ENCODE peak calls at places on chromosomes 7 and 10, in five cellular contexts. F is GM23338, Q is PC-3, S is fibroblast of the aortic adventitia, N is AG04450. H is an unnamed sample.

GRCh38 chr10:110642980-110643655 is 1.0 kb upstream of the RBM20 start:
- DNase-seq in F (peak), Q (no peak), S (no peak), N (no peak), H (no peak)

GRCh38 chr7:650339-651031 is 76.0 kb upstream of the DNAAF5 start:
- DNase-seq in F (no peak), Q (no peak), S (no peak), N (no peak), H (no peak)

GRCh38 chr7:139914306-139914747 is 85.3 kb downstream of the TBXAS1 start:
- DNase-seq in F (no peak), Q (peak), S (peak), N (peak), H (no peak)

GRCh38 chr10:78327778-78328591 is 294.3 kb downstream of the RPS24 start:
- DNase-seq in F (no peak), Q (no peak), S (no peak), N (no peak), H (no peak)

GRCh38 chr10:124632064-124632531 is 112.1 kb downstream of the FAM53B start:
- DNase-seq in F (peak), Q (no peak), S (no peak), N (no peak), H (no peak)

GRCh38 chr10:89389254-89389653 is 3.2 kb upstream of the IFIT1 start:
- DNase-seq in F (peak), Q (peak), S (peak), N (no peak), H (no peak)

GRCh38 chr10:10038358-10038757 is 979.3 kb upstream of the CELF2 start:
- DNase-seq in F (no peak), Q (no peak), S (no peak), N (peak), H (no peak)

GRCh38 chr10:2831509-2831908 is 235.8 kb upstream of the PFKP start:
- DNase-seq in F (no peak), Q (no peak), S (no peak), N (no peak), H (no peak)

GRCh38 chr7:50467817-50468610 is 17.9 kb upstream of the FIGNL1 start:
- DNase-seq in F (peak), Q (peak), S (peak), N (peak), H (peak)

GRCh38 chr10:68955414-68955785 is 570 bp upstream of the DDX21 start:
- DNase-seq in F (peak), Q (no peak), S (no peak), N (no peak), H (no peak)

GRCh38 chr7:68176974-68177373 is 1180.3 kb downstream of the TYW1 start:
- DNase-seq in F (peak), Q (peak), S (peak), N (no peak), H (no peak)

GRCh38 chr10:62707810-62708209 is 96.7 kb upstream of the ADO start:
- DNase-seq in F (no peak), Q (no peak), S (no peak), N (no peak), H (no peak)

GRCh38 chr7:106858618-106859532 is 6.2 kb upstream of the PIK3CG start:
- DNase-seq in F (no peak), Q (no peak), S (peak), N (no peak), H (no peak)

GRCh38 chr10:74432841-74433594 is 282.0 kb downstream of the ADK start:
- DNase-seq in F (no peak), Q (peak), S (peak), N (peak), H (no peak)

GRCh38 chr10:5480162-5480931 is 19.0 kb downstream of the CALML5 start:
- DNase-seq in F (no peak), Q (no peak), S (no peak), N (no peak), H (no peak)

GRCh38 chr7:44541-44896 is 147.9 kb upstream of the FAM20C start:
- DNase-seq in F (no peak), Q (no peak), S (no peak), N (no peak), H (no peak)

GRCh38 chr7:114934758-114935157 is 12.9 kb downstream of the MDFIC start:
- DNase-seq in F (no peak), Q (no peak), S (peak), N (no peak), H (no peak)

GRCh38 chr10:112832959-112833358 is 117.1 kb upstream of the TCF7L2 start:
- DNase-seq in F (no peak), Q (no peak), S (no peak), N (no peak), H (no peak)

GRCh38 chr10:110556993-110557601 is 10.4 kb upstream of the SMC3 start:
- DNase-seq in F (peak), Q (peak), S (peak), N (no peak), H (no peak)

GRCh38 chr10:102593074-102593803 is 51.0 kb upstream of the TRIM8 start:
- DNase-seq in F (no peak), Q (peak), S (no peak), N (no peak), H (peak)

GRCh38 chr7:1136841-1137516 is 23.0 kb downstream of the ZFAND2A start:
- DNase-seq in F (peak), Q (peak), S (no peak), N (no peak), H (no peak)

GRCh38 chr7:69903410-69903809 is 305.1 kb downstream of the AUTS2 start:
- DNase-seq in F (no peak), Q (no peak), S (peak), N (no peak), H (no peak)

GRCh38 chr10:88901610-88902327 is 21.7 kb downstream of the STAMBPL1 start:
- DNase-seq in F (no peak), Q (no peak), S (peak), N (no peak), H (no peak)

GRCh38 chr7:1892011-1892965 is 222.2 kb downstream of the ELFN1 start:
- DNase-seq in F (no peak), Q (peak), S (no peak), N (no peak), H (no peak)

GRCh38 chr7:151085691-151086620 is at the start of gene AGAP3:
- DNase-seq in F (peak), Q (peak), S (peak), N (no peak), H (no peak)

GRCh38 chr10:16779375-16779774 is 37.8 kb downstream of the RSU1 start:
- DNase-seq in F (no peak), Q (no peak), S (no peak), N (no peak), H (no peak)

GRCh38 chr10:102651455-102652169 is 7.3 kb downstream of the TRIM8 start:
- DNase-seq in F (no peak), Q (no peak), S (no peak), N (no peak), H (no peak)

GRCh38 chr7:29071203-29071804 is 75.0 kb downstream of the CPVL start:
- DNase-seq in F (no peak), Q (no peak), S (no peak), N (no peak), H (no peak)

GRCh38 chr10:95742529-95742884 is 13.5 kb upstream of the ENTPD1 start:
- DNase-seq in F (no peak), Q (peak), S (peak), N (no peak), H (no peak)

GRCh38 chr10:25934673-25935139 is 677 bp downstream of the MYO3A start:
- DNase-seq in F (peak), Q (no peak), S (no peak), N (no peak), H (no peak)

GRCh38 chr7:78173192-78173591 is 374.6 kb downstream of the PHTF2 start:
- DNase-seq in F (no peak), Q (no peak), S (peak), N (no peak), H (no peak)

DNA sequence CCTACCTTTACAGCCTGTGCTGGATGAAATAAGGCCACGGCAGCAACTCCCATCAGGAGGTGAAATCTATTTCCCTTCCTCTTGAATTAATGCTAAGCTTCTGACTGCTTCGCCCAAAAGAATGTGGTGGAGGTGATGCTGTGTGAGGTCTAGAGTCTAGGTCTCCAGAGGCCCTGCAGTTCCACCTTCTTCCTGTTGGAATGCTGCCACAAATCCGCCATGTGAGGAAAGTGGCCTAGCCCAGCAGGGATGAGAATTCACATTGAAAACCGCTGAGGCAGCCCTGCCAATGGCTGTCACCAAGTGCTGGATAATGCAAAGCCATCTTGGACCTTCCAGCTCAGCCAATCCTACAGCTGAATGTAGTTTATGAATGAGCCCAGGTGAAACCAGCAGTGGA is 28.0 kb downstream of the RHOBTB1 start:
- DNase-seq in F (peak), Q (peak), S (no peak), N (no peak), H (no peak)
- TF ChIP-seq CTCF in F (peak), Q (no peak), S (peak), N (no peak), H (no peak)

GRCh38 chr10:72334832-72335393 is 19.8 kb downstream of the DNAJB12 start:
- DNase-seq in F (peak), Q (no peak), S (peak), N (no peak), H (no peak)
- TF ChIP-seq CTCF in F (peak), Q (no peak), S (no peak), N (no peak), H (no peak)

GRCh38 chr10:51861731-51862130 is 162.3 kb upstream of the CSTF2T start:
- DNase-seq in F (no peak), Q (no peak), S (no peak), N (no peak), H (no peak)

GRCh38 chr10:51867956-51868355 is 168.6 kb upstream of the CSTF2T start:
- DNase-seq in F (no peak), Q (peak), S (peak), N (peak), H (peak)

GRCh38 chr10:51860257-51860656 is 160.9 kb upstream of the CSTF2T start:
- DNase-seq in F (no peak), Q (peak), S (peak), N (no peak), H (no peak)

GRCh38 chr10:51857326-51857725 is 157.9 kb upstream of the CSTF2T start:
- DNase-seq in F (no peak), Q (no peak), S (no peak), N (no peak), H (no peak)

DNA sequence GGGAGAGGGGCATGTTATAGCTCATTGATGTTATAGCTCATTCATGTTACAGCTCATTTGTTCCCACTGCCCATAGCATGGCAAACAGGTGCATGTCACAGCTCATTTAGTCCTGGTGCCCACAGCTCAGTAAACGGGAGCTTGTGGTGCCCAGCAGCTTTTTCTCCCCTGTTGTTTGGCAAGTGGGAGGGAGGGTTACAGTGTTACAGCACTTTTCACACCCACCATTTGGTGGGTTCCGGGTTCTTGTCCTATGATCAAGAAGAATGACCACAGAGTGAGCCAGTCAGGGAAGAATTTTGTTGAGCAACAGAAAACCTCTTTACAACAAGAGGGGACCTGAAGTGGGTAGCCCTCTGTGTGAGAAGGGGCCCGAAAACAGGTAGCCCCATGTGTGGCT is 162.8 kb upstream of the CSTF2T start:
- DNase-seq in F (no peak), Q (no peak), S (no peak), N (no peak), H (no peak)
- TF ChIP-seq CTCF in F (no peak), Q (no peak), S (no peak), N (no peak), H (no peak)

DNA sequence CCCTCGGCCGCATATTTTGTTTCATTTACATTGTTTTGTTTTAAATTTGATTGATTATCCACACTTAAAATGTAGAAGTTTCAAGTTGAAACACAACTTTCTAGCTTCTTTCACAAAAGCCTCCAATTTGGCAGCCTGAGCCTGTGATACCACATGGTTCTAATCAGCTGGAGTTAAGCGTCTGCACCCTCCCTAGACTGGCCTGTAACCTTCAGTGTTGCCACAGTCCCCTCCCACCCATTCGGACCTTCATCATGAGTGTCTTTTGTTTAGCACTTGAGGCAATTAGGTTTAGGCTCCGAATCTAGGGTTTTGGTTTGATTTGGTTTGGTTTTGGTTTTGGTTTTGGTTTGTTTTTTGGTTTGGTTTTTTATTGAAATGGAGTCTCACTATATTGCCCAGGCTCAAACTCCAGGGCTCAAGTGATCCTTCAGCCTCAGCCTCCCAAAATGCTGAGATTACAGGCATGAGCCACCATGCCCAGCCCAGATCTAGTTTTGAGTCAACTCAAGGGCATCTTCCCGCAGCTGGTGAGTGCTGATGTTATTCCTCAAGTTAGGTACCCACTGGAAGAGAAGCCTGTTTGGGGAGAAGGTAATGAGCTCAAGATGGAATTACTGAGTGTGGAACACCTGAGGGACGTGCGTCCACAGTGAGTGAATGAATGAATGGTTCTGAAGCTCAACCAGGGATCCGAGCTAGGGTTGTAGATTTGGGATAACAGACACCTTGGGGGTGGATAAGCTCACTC is 201.4 kb downstream of the HECW1 start:
- DNase-seq in F (no peak), Q (no peak), S (no peak), N (no peak), H (no peak)
- TF ChIP-seq CTCF in F (no peak), Q (no peak), S (no peak), N (no peak), H (no peak)

GRCh38 chr7:105213619-105214018 is 175.1 kb downstream of the SRPK2 start:
- DNase-seq in F (no peak), Q (no peak), S (no peak), N (no peak), H (no peak)

GRCh38 chr7:105216786-105217185 is 171.9 kb downstream of the SRPK2 start:
- DNase-seq in F (no peak), Q (peak), S (no peak), N (no peak), H (no peak)

GRCh38 chr7:105212236-105212635 is 176.5 kb downstream of the SRPK2 start:
- DNase-seq in F (no peak), Q (no peak), S (no peak), N (no peak), H (no peak)

GRCh38 chr7:105215821-105216220 is 172.9 kb downstream of the SRPK2 start:
- DNase-seq in F (no peak), Q (no peak), S (no peak), N (no peak), H (no peak)

GRCh38 chr7:105215182-105215581 is 173.5 kb downstream of the SRPK2 start:
- DNase-seq in F (no peak), Q (no peak), S (no peak), N (no peak), H (no peak)
- TF ChIP-seq CTCF in F (no peak), Q (no peak), S (no peak), N (no peak), H (no peak)

GRCh38 chr7:45574521-45575500 is 643 bp downstream of the ADCY1 start:
- DNase-seq in F (peak), Q (peak), S (peak), N (no peak), H (no peak)
- TF ChIP-seq CTCF in F (no peak), Q (peak), S (peak), N (no peak), H (no peak)

H was measured in HFF-Myc.